ENCODE peak calls at places on chromosomes 3 and 15, in seven cellular contexts. One of them, this sample, is unnamed.

GRCh38 chr15:64861331-64861730 is 19.6 kb downstream of the PLEKHO2 start:
- DNase-seq in activated B cell treated with CpG ODN at 0.5 μM for 24 hours: no peak
- DNase-seq in GM13977: no peak
- DNase-seq in fibroblast of mammary gland: no peak
- DNase-seq in PC-9: no peak
- DNase-seq in ovary: no peak
- DNase-seq in GM20000: no peak
- DNase-seq in this sample: no peak

GRCh38 chr15:57494575-57494974 is 97.1 kb upstream of the MYZAP start:
- DNase-seq in fibroblast of mammary gland: no peak
- DNase-seq in GM13977: no peak
- DNase-seq in activated B cell treated with CpG ODN at 0.5 μM for 24 hours: no peak
- DNase-seq in GM20000: no peak
- DNase-seq in ovary: no peak
- DNase-seq in PC-9: no peak
- DNase-seq in this sample: no peak

GRCh38 chr3:100438623-100438974 is 37.3 kb downstream of the LNP1 start:
- DNase-seq in ovary: no peak
- DNase-seq in activated B cell treated with CpG ODN at 0.5 μM for 24 hours: no peak
- DNase-seq in GM20000: no peak
- DNase-seq in GM13977: no peak
- DNase-seq in PC-9: no peak
- DNase-seq in fibroblast of mammary gland: no peak
- DNase-seq in this sample: no peak

GRCh38 chr3:95750097-95750496 is 1064.3 kb upstream of the EPHA6 start:
- DNase-seq in GM20000: no peak
- DNase-seq in activated B cell treated with CpG ODN at 0.5 μM for 24 hours: no peak
- DNase-seq in PC-9: no peak
- DNase-seq in ovary: no peak
- DNase-seq in GM13977: no peak
- DNase-seq in fibroblast of mammary gland: no peak
- DNase-seq in this sample: no peak

GRCh38 chr3:141403576-141403975 is 35.3 kb downstream of the ZBTB38 start:
- DNase-seq in activated B cell treated with CpG ODN at 0.5 μM for 24 hours: no peak
- DNase-seq in GM13977: no peak
- DNase-seq in PC-9: no peak
- DNase-seq in GM20000: no peak
- DNase-seq in ovary: no peak
- DNase-seq in fibroblast of mammary gland: peak; percentile 71
- DNase-seq in this sample: no peak

GRCh38 chr15:68426149-68426548 is 5.8 kb downstream of the ITGA11 start:
- DNase-seq in ovary: no peak
- DNase-seq in PC-9: no peak
- DNase-seq in fibroblast of mammary gland: no peak
- DNase-seq in GM13977: no peak
- DNase-seq in GM20000: no peak
- DNase-seq in activated B cell treated with CpG ODN at 0.5 μM for 24 hours: no peak
- DNase-seq in this sample: no peak

GRCh38 chr15:69820819-69821218 is 276.9 kb downstream of the TLE3 start:
- DNase-seq in PC-9: no peak
- DNase-seq in GM20000: no peak
- DNase-seq in ovary: no peak
- DNase-seq in fibroblast of mammary gland: no peak
- DNase-seq in GM13977: no peak
- DNase-seq in activated B cell treated with CpG ODN at 0.5 μM for 24 hours: no peak
- DNase-seq in this sample: no peak

GRCh38 chr15:82081904-82082810 is 36.3 kb upstream of the MEX3B start:
- DNase-seq in PC-9: no peak
- DNase-seq in GM13977: no peak
- DNase-seq in activated B cell treated with CpG ODN at 0.5 μM for 24 hours: no peak
- DNase-seq in GM20000: no peak
- DNase-seq in ovary: no peak
- DNase-seq in fibroblast of mammary gland: peak; percentile 77
- DNase-seq in this sample: peak; percentile 36

GRCh38 chr15:57624730-57625129 is 33.0 kb downstream of the MYZAP start:
- DNase-seq in PC-9: no peak
- DNase-seq in GM20000: no peak
- DNase-seq in ovary: no peak
- DNase-seq in activated B cell treated with CpG ODN at 0.5 μM for 24 hours: no peak
- DNase-seq in fibroblast of mammary gland: no peak
- DNase-seq in GM13977: no peak
- DNase-seq in this sample: no peak

GRCh38 chr3:16599694-16600093 is 5.5 kb downstream of the DAZL start:
- DNase-seq in activated B cell treated with CpG ODN at 0.5 μM for 24 hours: no peak
- DNase-seq in GM20000: no peak
- DNase-seq in fibroblast of mammary gland: no peak
- DNase-seq in PC-9: no peak
- DNase-seq in GM13977: no peak
- DNase-seq in ovary: no peak
- DNase-seq in this sample: no peak

GRCh38 chr15:70701891-70702568 is 61.3 kb downstream of the UACA start:
- DNase-seq in PC-9: no peak
- DNase-seq in activated B cell treated with CpG ODN at 0.5 μM for 24 hours: no peak
- DNase-seq in fibroblast of mammary gland: peak; percentile 76
- DNase-seq in GM20000: no peak
- DNase-seq in GM13977: no peak
- DNase-seq in ovary: no peak
- DNase-seq in this sample: no peak

GRCh38 chr3:160296591-160296990 is 71.4 kb downstream of the C3orf80 start:
- DNase-seq in GM13977: no peak
- DNase-seq in fibroblast of mammary gland: peak; percentile 42
- DNase-seq in ovary: no peak
- DNase-seq in GM20000: no peak
- DNase-seq in activated B cell treated with CpG ODN at 0.5 μM for 24 hours: no peak
- DNase-seq in PC-9: no peak
- DNase-seq in this sample: no peak

GRCh38 chr15:28900041-28900891 is 14.5 kb downstream of the APBA2 start:
- DNase-seq in ovary: no peak
- DNase-seq in fibroblast of mammary gland: no peak
- DNase-seq in PC-9: no peak
- DNase-seq in GM13977: no peak
- DNase-seq in GM20000: no peak
- DNase-seq in activated B cell treated with CpG ODN at 0.5 μM for 24 hours: no peak
- DNase-seq in this sample: no peak

GRCh38 chr3:187227658-187228258 is 30.5 kb downstream of the RTP1 start:
- DNase-seq in fibroblast of mammary gland: peak; percentile 84
- DNase-seq in ovary: no peak
- DNase-seq in GM20000: no peak
- DNase-seq in GM13977: no peak
- DNase-seq in PC-9: peak; percentile 78
- DNase-seq in activated B cell treated with CpG ODN at 0.5 μM for 24 hours: no peak
- DNase-seq in this sample: no peak

GRCh38 chr3:73115806-73116205 is 54.3 kb downstream of the EBLN2 start:
- DNase-seq in ovary: no peak
- DNase-seq in GM20000: no peak
- DNase-seq in PC-9: no peak
- DNase-seq in fibroblast of mammary gland: no peak
- DNase-seq in activated B cell treated with CpG ODN at 0.5 μM for 24 hours: no peak
- DNase-seq in GM13977: no peak
- DNase-seq in this sample: no peak

GRCh38 chr3:153970735-153971347 is 150.3 kb upstream of the ARHGEF26 start:
- DNase-seq in ovary: no peak
- DNase-seq in GM20000: no peak
- DNase-seq in fibroblast of mammary gland: peak; percentile 52
- DNase-seq in GM13977: no peak
- DNase-seq in activated B cell treated with CpG ODN at 0.5 μM for 24 hours: no peak
- DNase-seq in PC-9: no peak
- DNase-seq in this sample: no peak
- TF ChIP-seq CTCF in ovary: no peak
- TF ChIP-seq CTCF in GM20000: peak; percentile 51
- TF ChIP-seq CTCF in fibroblast of mammary gland: peak; percentile 69
- TF ChIP-seq CTCF in GM13977: peak; percentile 54
- TF ChIP-seq CTCF in activated B cell treated with CpG ODN at 0.5 μM for 24 hours: no peak
- TF ChIP-seq CTCF in PC-9: peak; percentile 69
- TF ChIP-seq CTCF in this sample: peak; percentile 19

GRCh38 chr15:96622714-96623113 is 292.2 kb downstream of the NR2F2 start:
- DNase-seq in GM20000: no peak
- DNase-seq in PC-9: no peak
- DNase-seq in activated B cell treated with CpG ODN at 0.5 μM for 24 hours: no peak
- DNase-seq in GM13977: no peak
- DNase-seq in fibroblast of mammary gland: no peak
- DNase-seq in ovary: no peak
- DNase-seq in this sample: no peak
- TF ChIP-seq CTCF in GM20000: no peak
- TF ChIP-seq CTCF in PC-9: no peak
- TF ChIP-seq CTCF in activated B cell treated with CpG ODN at 0.5 μM for 24 hours: no peak
- TF ChIP-seq CTCF in GM13977: no peak
- TF ChIP-seq CTCF in fibroblast of mammary gland: no peak
- TF ChIP-seq CTCF in ovary: no peak
- TF ChIP-seq CTCF in this sample: no peak

DNA sequence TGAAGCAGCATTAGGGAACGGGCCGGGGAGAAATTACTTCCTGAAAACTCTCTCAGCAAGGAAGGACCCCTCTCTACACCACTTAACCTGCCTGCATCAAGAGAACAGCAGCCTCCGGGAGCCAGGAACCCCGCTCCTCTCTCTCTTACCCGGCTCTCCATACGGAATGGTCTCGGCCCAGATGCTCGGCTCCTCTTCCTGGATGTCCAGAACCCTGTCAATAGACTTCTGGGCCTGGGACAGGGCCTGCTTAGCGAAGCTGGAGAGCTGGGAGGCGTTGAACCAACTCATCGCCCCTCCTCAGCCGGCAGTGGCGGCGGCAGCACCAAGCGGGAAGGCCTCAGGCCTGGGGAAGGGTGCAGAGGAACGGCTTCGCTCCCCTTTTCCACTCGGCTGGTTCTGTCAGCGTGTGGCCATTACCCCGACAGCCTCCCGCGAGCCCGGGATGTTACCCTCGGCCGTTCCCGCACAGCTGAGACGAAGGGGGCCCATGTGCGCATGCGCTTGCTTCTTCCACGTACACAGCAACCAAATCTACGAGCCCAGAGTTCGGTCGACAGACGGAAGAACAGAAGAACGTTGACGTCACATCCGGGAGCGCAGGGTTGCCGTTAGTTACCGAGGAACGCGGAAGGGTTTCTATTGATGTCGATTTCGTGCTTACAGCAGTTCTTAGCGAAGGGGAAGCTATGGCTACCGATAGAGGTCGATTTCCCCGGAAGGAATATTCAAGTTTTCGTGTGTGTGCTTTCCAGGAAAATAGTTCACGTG is at the start of gene TMF1:
- DNase-seq in fibroblast of mammary gland: peak; percentile 99
- DNase-seq in PC-9: peak; percentile 95
- DNase-seq in ovary: peak; percentile 98
- DNase-seq in GM20000: peak; percentile 90
- DNase-seq in activated B cell treated with CpG ODN at 0.5 μM for 24 hours: peak; percentile 92
- DNase-seq in GM13977: peak; percentile 88
- DNase-seq in this sample: peak; percentile 98
- TF ChIP-seq CTCF in fibroblast of mammary gland: no peak
- TF ChIP-seq CTCF in PC-9: no peak
- TF ChIP-seq CTCF in ovary: no peak
- TF ChIP-seq CTCF in GM20000: no peak
- TF ChIP-seq CTCF in activated B cell treated with CpG ODN at 0.5 μM for 24 hours: no peak
- TF ChIP-seq CTCF in GM13977: no peak
- TF ChIP-seq CTCF in this sample: no peak

GRCh38 chr3:47850062-47850802 is 47.3 kb downstream of the DHX30 start:
- DNase-seq in ovary: no peak
- DNase-seq in activated B cell treated with CpG ODN at 0.5 μM for 24 hours: no peak
- DNase-seq in PC-9: no peak
- DNase-seq in fibroblast of mammary gland: peak; percentile 43
- DNase-seq in GM13977: no peak
- DNase-seq in GM20000: no peak
- DNase-seq in this sample: no peak
- TF ChIP-seq CTCF in ovary: no peak
- TF ChIP-seq CTCF in activated B cell treated with CpG ODN at 0.5 μM for 24 hours: no peak
- TF ChIP-seq CTCF in PC-9: peak; percentile 60
- TF ChIP-seq CTCF in fibroblast of mammary gland: peak; percentile 47
- TF ChIP-seq CTCF in GM13977: peak; percentile 43
- TF ChIP-seq CTCF in GM20000: no peak
- TF ChIP-seq CTCF in this sample: peak; percentile 58

GRCh38 chr3:43006825-43007224 is 27.7 kb downstream of the GASK1A start:
- DNase-seq in fibroblast of mammary gland: no peak
- DNase-seq in PC-9: no peak
- DNase-seq in ovary: no peak
- DNase-seq in GM13977: no peak
- DNase-seq in activated B cell treated with CpG ODN at 0.5 μM for 24 hours: no peak
- DNase-seq in GM20000: no peak
- DNase-seq in this sample: no peak
- TF ChIP-seq CTCF in fibroblast of mammary gland: no peak
- TF ChIP-seq CTCF in PC-9: no peak
- TF ChIP-seq CTCF in ovary: no peak
- TF ChIP-seq CTCF in GM13977: no peak
- TF ChIP-seq CTCF in activated B cell treated with CpG ODN at 0.5 μM for 24 hours: no peak
- TF ChIP-seq CTCF in GM20000: no peak
- TF ChIP-seq CTCF in this sample: no peak

GRCh38 chr15:49412821-49413220 is 10.2 kb upstream of the FGF7 start:
- DNase-seq in ovary: no peak
- DNase-seq in PC-9: no peak
- DNase-seq in GM20000: no peak
- DNase-seq in fibroblast of mammary gland: no peak
- DNase-seq in GM13977: no peak
- DNase-seq in activated B cell treated with CpG ODN at 0.5 μM for 24 hours: no peak
- DNase-seq in this sample: no peak

GRCh38 chr15:49415638-49416037 is 7.4 kb upstream of the FGF7 start:
- DNase-seq in GM20000: no peak
- DNase-seq in activated B cell treated with CpG ODN at 0.5 μM for 24 hours: no peak
- DNase-seq in fibroblast of mammary gland: peak; percentile 91
- DNase-seq in ovary: no peak
- DNase-seq in GM13977: no peak
- DNase-seq in PC-9: peak; percentile 42
- DNase-seq in this sample: peak; percentile 63

GRCh38 chr15:49418811-49419210 is 4.2 kb upstream of the FGF7 start:
- DNase-seq in PC-9: no peak
- DNase-seq in activated B cell treated with CpG ODN at 0.5 μM for 24 hours: no peak
- DNase-seq in fibroblast of mammary gland: no peak
- DNase-seq in GM13977: no peak
- DNase-seq in GM20000: no peak
- DNase-seq in ovary: no peak
- DNase-seq in this sample: no peak

GRCh38 chr15:49410660-49411059 is 12.4 kb upstream of the FGF7 start:
- DNase-seq in activated B cell treated with CpG ODN at 0.5 μM for 24 hours: no peak
- DNase-seq in PC-9: no peak
- DNase-seq in GM13977: no peak
- DNase-seq in GM20000: no peak
- DNase-seq in fibroblast of mammary gland: peak; percentile 56
- DNase-seq in ovary: no peak
- DNase-seq in this sample: no peak

DNA sequence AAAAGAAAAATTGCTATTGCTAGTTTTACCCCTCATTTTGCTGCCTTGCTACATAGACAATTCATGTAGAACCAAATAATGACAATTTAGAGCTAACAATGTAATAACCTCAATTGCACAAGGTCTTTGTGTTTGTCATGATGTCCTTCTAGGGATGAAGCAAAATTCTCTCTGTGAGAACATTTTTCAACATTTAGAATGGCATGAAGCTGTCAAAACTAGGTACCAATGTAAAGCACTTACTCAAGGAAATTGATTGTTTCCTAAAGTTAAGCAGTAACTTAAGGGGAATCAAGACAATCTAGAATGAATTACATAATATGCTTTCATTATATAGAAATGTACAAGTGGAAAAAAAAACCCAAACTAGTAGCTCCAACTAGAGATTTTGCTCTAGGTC is 7.9 kb upstream of the FGF7 start:
- DNase-seq in fibroblast of mammary gland: no peak
- DNase-seq in ovary: no peak
- DNase-seq in GM20000: no peak
- DNase-seq in GM13977: no peak
- DNase-seq in PC-9: no peak
- DNase-seq in activated B cell treated with CpG ODN at 0.5 μM for 24 hours: no peak
- DNase-seq in this sample: no peak
- TF ChIP-seq CTCF in fibroblast of mammary gland: no peak
- TF ChIP-seq CTCF in ovary: no peak
- TF ChIP-seq CTCF in GM20000: no peak
- TF ChIP-seq CTCF in GM13977: no peak
- TF ChIP-seq CTCF in PC-9: no peak
- TF ChIP-seq CTCF in activated B cell treated with CpG ODN at 0.5 μM for 24 hours: no peak
- TF ChIP-seq CTCF in this sample: no peak

GRCh38 chr3:158789592-158789991 is 12.3 kb upstream of the MFSD1 start:
- DNase-seq in activated B cell treated with CpG ODN at 0.5 μM for 24 hours: no peak
- DNase-seq in GM13977: no peak
- DNase-seq in PC-9: peak; percentile 64
- DNase-seq in ovary: no peak
- DNase-seq in GM20000: no peak
- DNase-seq in fibroblast of mammary gland: peak; percentile 78
- DNase-seq in this sample: no peak
- TF ChIP-seq CTCF in activated B cell treated with CpG ODN at 0.5 μM for 24 hours: no peak
- TF ChIP-seq CTCF in GM13977: peak; percentile 49
- TF ChIP-seq CTCF in PC-9: peak; percentile 73
- TF ChIP-seq CTCF in ovary: no peak
- TF ChIP-seq CTCF in GM20000: no peak
- TF ChIP-seq CTCF in fibroblast of mammary gland: peak; percentile 56
- TF ChIP-seq CTCF in this sample: peak; percentile 47